ENCODE peak calls at places on chromosomes 12 and 14, in ten cellular contexts. One of them, this sample, is unnamed.

GRCh38 chr14:74545386-74545785 is 51.8 kb downstream of the ISCA2 start:
- DNase-seq in vagina: no peak
- DNase-seq in body of pancreas: no peak
- DNase-seq in central memory CD8-positive, alpha-beta T cell: no peak
- DNase-seq in HS-5: no peak
- DNase-seq in stimulated activated naive CD8-positive, alpha-beta T cell treated with anti-CD3 and anti-CD28 coated beads, Interleukin-15, amount 100 ng/mL, for 72 hours: no peak
- DNase-seq in activated CD4-positive, alpha-beta memory T cell treated with anti-CD3 and anti-CD28 coated beads for 36 hours: no peak
- DNase-seq in M059J: no peak
- DNase-seq in activated CD8-positive, alpha-beta T cell treated with anti-CD3 and anti-CD28 coated beads for 36 hours: no peak
- DNase-seq in stimulated activated CD4-positive, alpha-beta T cell treated with anti-CD3 and anti-CD28 coated beads, Interleukin-2, amount 100 ng/mL, for 24 hours: no peak
- DNase-seq in this sample: no peak

GRCh38 chr14:82778008-82778407 is 1244.4 kb upstream of the SEL1L start:
- DNase-seq in activated CD8-positive, alpha-beta T cell treated with anti-CD3 and anti-CD28 coated beads for 36 hours: no peak
- DNase-seq in body of pancreas: no peak
- DNase-seq in stimulated activated CD4-positive, alpha-beta T cell treated with anti-CD3 and anti-CD28 coated beads, Interleukin-2, amount 100 ng/mL, for 24 hours: no peak
- DNase-seq in M059J: no peak
- DNase-seq in HS-5: no peak
- DNase-seq in activated CD4-positive, alpha-beta memory T cell treated with anti-CD3 and anti-CD28 coated beads for 36 hours: no peak
- DNase-seq in stimulated activated naive CD8-positive, alpha-beta T cell treated with anti-CD3 and anti-CD28 coated beads, Interleukin-15, amount 100 ng/mL, for 72 hours: no peak
- DNase-seq in central memory CD8-positive, alpha-beta T cell: no peak
- DNase-seq in vagina: no peak
- DNase-seq in this sample: no peak

GRCh38 chr14:99728231-99728920 is 44.3 kb downstream of the CYP46A1 start:
- DNase-seq in vagina: peak; percentile 95
- DNase-seq in body of pancreas: peak; percentile 10
- DNase-seq in stimulated activated CD4-positive, alpha-beta T cell treated with anti-CD3 and anti-CD28 coated beads, Interleukin-2, amount 100 ng/mL, for 24 hours: no peak
- DNase-seq in activated CD4-positive, alpha-beta memory T cell treated with anti-CD3 and anti-CD28 coated beads for 36 hours: peak; percentile 6
- DNase-seq in stimulated activated naive CD8-positive, alpha-beta T cell treated with anti-CD3 and anti-CD28 coated beads, Interleukin-15, amount 100 ng/mL, for 72 hours: no peak
- DNase-seq in activated CD8-positive, alpha-beta T cell treated with anti-CD3 and anti-CD28 coated beads for 36 hours: no peak
- DNase-seq in HS-5: no peak
- DNase-seq in M059J: no peak
- DNase-seq in central memory CD8-positive, alpha-beta T cell: no peak
- DNase-seq in this sample: no peak

GRCh38 chr14:30240002-30240401 is 312.4 kb upstream of the PRKD1 start:
- DNase-seq in activated CD8-positive, alpha-beta T cell treated with anti-CD3 and anti-CD28 coated beads for 36 hours: no peak
- DNase-seq in stimulated activated naive CD8-positive, alpha-beta T cell treated with anti-CD3 and anti-CD28 coated beads, Interleukin-15, amount 100 ng/mL, for 72 hours: no peak
- DNase-seq in M059J: no peak
- DNase-seq in stimulated activated CD4-positive, alpha-beta T cell treated with anti-CD3 and anti-CD28 coated beads, Interleukin-2, amount 100 ng/mL, for 24 hours: no peak
- DNase-seq in vagina: no peak
- DNase-seq in activated CD4-positive, alpha-beta memory T cell treated with anti-CD3 and anti-CD28 coated beads for 36 hours: no peak
- DNase-seq in central memory CD8-positive, alpha-beta T cell: no peak
- DNase-seq in body of pancreas: no peak
- DNase-seq in HS-5: no peak
- DNase-seq in this sample: no peak

GRCh38 chr12:3461391-3461790 is 29.6 kb upstream of the PRMT8 start:
- DNase-seq in HS-5: no peak
- DNase-seq in body of pancreas: no peak
- DNase-seq in activated CD8-positive, alpha-beta T cell treated with anti-CD3 and anti-CD28 coated beads for 36 hours: no peak
- DNase-seq in M059J: no peak
- DNase-seq in central memory CD8-positive, alpha-beta T cell: no peak
- DNase-seq in vagina: no peak
- DNase-seq in stimulated activated CD4-positive, alpha-beta T cell treated with anti-CD3 and anti-CD28 coated beads, Interleukin-2, amount 100 ng/mL, for 24 hours: no peak
- DNase-seq in stimulated activated naive CD8-positive, alpha-beta T cell treated with anti-CD3 and anti-CD28 coated beads, Interleukin-15, amount 100 ng/mL, for 72 hours: no peak
- DNase-seq in activated CD4-positive, alpha-beta memory T cell treated with anti-CD3 and anti-CD28 coated beads for 36 hours: no peak
- DNase-seq in this sample: no peak

GRCh38 chr12:53867216-53868012 is 71.2 kb upstream of the HOXC13 start:
- DNase-seq in activated CD8-positive, alpha-beta T cell treated with anti-CD3 and anti-CD28 coated beads for 36 hours: no peak
- DNase-seq in stimulated activated naive CD8-positive, alpha-beta T cell treated with anti-CD3 and anti-CD28 coated beads, Interleukin-15, amount 100 ng/mL, for 72 hours: no peak
- DNase-seq in stimulated activated CD4-positive, alpha-beta T cell treated with anti-CD3 and anti-CD28 coated beads, Interleukin-2, amount 100 ng/mL, for 24 hours: no peak
- DNase-seq in activated CD4-positive, alpha-beta memory T cell treated with anti-CD3 and anti-CD28 coated beads for 36 hours: no peak
- DNase-seq in central memory CD8-positive, alpha-beta T cell: no peak
- DNase-seq in M059J: peak; percentile 84
- DNase-seq in vagina: no peak
- DNase-seq in HS-5: peak; percentile 23
- DNase-seq in body of pancreas: no peak
- DNase-seq in this sample: no peak

GRCh38 chr12:24408305-24408704 is 458.8 kb upstream of the SOX5 start:
- DNase-seq in stimulated activated naive CD8-positive, alpha-beta T cell treated with anti-CD3 and anti-CD28 coated beads, Interleukin-15, amount 100 ng/mL, for 72 hours: no peak
- DNase-seq in activated CD4-positive, alpha-beta memory T cell treated with anti-CD3 and anti-CD28 coated beads for 36 hours: no peak
- DNase-seq in HS-5: no peak
- DNase-seq in activated CD8-positive, alpha-beta T cell treated with anti-CD3 and anti-CD28 coated beads for 36 hours: peak; percentile 3
- DNase-seq in stimulated activated CD4-positive, alpha-beta T cell treated with anti-CD3 and anti-CD28 coated beads, Interleukin-2, amount 100 ng/mL, for 24 hours: no peak
- DNase-seq in central memory CD8-positive, alpha-beta T cell: no peak
- DNase-seq in M059J: no peak
- DNase-seq in vagina: no peak
- DNase-seq in body of pancreas: no peak
- DNase-seq in this sample: no peak

GRCh38 chr12:107662431-107662830 is 23.2 kb upstream of the PWP1 start:
- DNase-seq in activated CD4-positive, alpha-beta memory T cell treated with anti-CD3 and anti-CD28 coated beads for 36 hours: no peak
- DNase-seq in activated CD8-positive, alpha-beta T cell treated with anti-CD3 and anti-CD28 coated beads for 36 hours: no peak
- DNase-seq in central memory CD8-positive, alpha-beta T cell: no peak
- DNase-seq in HS-5: no peak
- DNase-seq in body of pancreas: no peak
- DNase-seq in stimulated activated naive CD8-positive, alpha-beta T cell treated with anti-CD3 and anti-CD28 coated beads, Interleukin-15, amount 100 ng/mL, for 72 hours: no peak
- DNase-seq in M059J: no peak
- DNase-seq in vagina: no peak
- DNase-seq in stimulated activated CD4-positive, alpha-beta T cell treated with anti-CD3 and anti-CD28 coated beads, Interleukin-2, amount 100 ng/mL, for 24 hours: no peak
- DNase-seq in this sample: no peak

GRCh38 chr12:6765634-6766581 is at the start of gene PTMS:
- DNase-seq in stimulated activated CD4-positive, alpha-beta T cell treated with anti-CD3 and anti-CD28 coated beads, Interleukin-2, amount 100 ng/mL, for 24 hours: peak; percentile 63
- DNase-seq in activated CD8-positive, alpha-beta T cell treated with anti-CD3 and anti-CD28 coated beads for 36 hours: no peak
- DNase-seq in central memory CD8-positive, alpha-beta T cell: no peak
- DNase-seq in body of pancreas: peak; percentile 65
- DNase-seq in M059J: peak; percentile 94
- DNase-seq in stimulated activated naive CD8-positive, alpha-beta T cell treated with anti-CD3 and anti-CD28 coated beads, Interleukin-15, amount 100 ng/mL, for 72 hours: no peak
- DNase-seq in HS-5: peak; percentile 69
- DNase-seq in vagina: no peak
- DNase-seq in activated CD4-positive, alpha-beta memory T cell treated with anti-CD3 and anti-CD28 coated beads for 36 hours: peak; percentile 56
- DNase-seq in this sample: no peak

GRCh38 chr12:19065871-19066270 is 63.7 kb upstream of the PLEKHA5 start:
- DNase-seq in vagina: no peak
- DNase-seq in central memory CD8-positive, alpha-beta T cell: no peak
- DNase-seq in stimulated activated naive CD8-positive, alpha-beta T cell treated with anti-CD3 and anti-CD28 coated beads, Interleukin-15, amount 100 ng/mL, for 72 hours: no peak
- DNase-seq in activated CD4-positive, alpha-beta memory T cell treated with anti-CD3 and anti-CD28 coated beads for 36 hours: no peak
- DNase-seq in activated CD8-positive, alpha-beta T cell treated with anti-CD3 and anti-CD28 coated beads for 36 hours: no peak
- DNase-seq in stimulated activated CD4-positive, alpha-beta T cell treated with anti-CD3 and anti-CD28 coated beads, Interleukin-2, amount 100 ng/mL, for 24 hours: no peak
- DNase-seq in body of pancreas: no peak
- DNase-seq in M059J: no peak
- DNase-seq in HS-5: no peak
- DNase-seq in this sample: no peak

GRCh38 chr12:12404297-12404696 is 47.4 kb downstream of the BORCS5 start:
- DNase-seq in M059J: no peak
- DNase-seq in stimulated activated naive CD8-positive, alpha-beta T cell treated with anti-CD3 and anti-CD28 coated beads, Interleukin-15, amount 100 ng/mL, for 72 hours: no peak
- DNase-seq in activated CD4-positive, alpha-beta memory T cell treated with anti-CD3 and anti-CD28 coated beads for 36 hours: no peak
- DNase-seq in stimulated activated CD4-positive, alpha-beta T cell treated with anti-CD3 and anti-CD28 coated beads, Interleukin-2, amount 100 ng/mL, for 24 hours: no peak
- DNase-seq in central memory CD8-positive, alpha-beta T cell: no peak
- DNase-seq in HS-5: no peak
- DNase-seq in activated CD8-positive, alpha-beta T cell treated with anti-CD3 and anti-CD28 coated beads for 36 hours: no peak
- DNase-seq in vagina: no peak
- DNase-seq in body of pancreas: no peak
- DNase-seq in this sample: no peak

GRCh38 chr12:3752096-3752709 is 706 bp downstream of the CRACR2A start:
- DNase-seq in stimulated activated naive CD8-positive, alpha-beta T cell treated with anti-CD3 and anti-CD28 coated beads, Interleukin-15, amount 100 ng/mL, for 72 hours: peak; percentile 60
- DNase-seq in M059J: no peak
- DNase-seq in activated CD8-positive, alpha-beta T cell treated with anti-CD3 and anti-CD28 coated beads for 36 hours: peak; percentile 85
- DNase-seq in stimulated activated CD4-positive, alpha-beta T cell treated with anti-CD3 and anti-CD28 coated beads, Interleukin-2, amount 100 ng/mL, for 24 hours: peak; percentile 70
- DNase-seq in body of pancreas: no peak
- DNase-seq in HS-5: peak; percentile 35
- DNase-seq in vagina: peak; percentile 89
- DNase-seq in central memory CD8-positive, alpha-beta T cell: peak; percentile 41
- DNase-seq in activated CD4-positive, alpha-beta memory T cell treated with anti-CD3 and anti-CD28 coated beads for 36 hours: peak; percentile 85
- DNase-seq in this sample: peak; percentile 37

GRCh38 chr12:28622416-28622815 is 432.2 kb downstream of the CCDC91 start:
- DNase-seq in vagina: no peak
- DNase-seq in stimulated activated CD4-positive, alpha-beta T cell treated with anti-CD3 and anti-CD28 coated beads, Interleukin-2, amount 100 ng/mL, for 24 hours: no peak
- DNase-seq in M059J: peak; percentile 6
- DNase-seq in activated CD8-positive, alpha-beta T cell treated with anti-CD3 and anti-CD28 coated beads for 36 hours: no peak
- DNase-seq in stimulated activated naive CD8-positive, alpha-beta T cell treated with anti-CD3 and anti-CD28 coated beads, Interleukin-15, amount 100 ng/mL, for 72 hours: no peak
- DNase-seq in HS-5: peak; percentile 49
- DNase-seq in central memory CD8-positive, alpha-beta T cell: no peak
- DNase-seq in activated CD4-positive, alpha-beta memory T cell treated with anti-CD3 and anti-CD28 coated beads for 36 hours: no peak
- DNase-seq in body of pancreas: no peak
- DNase-seq in this sample: no peak